ENCODE peak calls at places on chromosome 20, in four cellular contexts. One of them, this sample, is unnamed.

GRCh38 chr20:17971571-17972013 is 2.8 kb downstream of the MGME1 start:
- DNase-seq in fibroblast of the aortic adventitia: peak
- DNase-seq in fibroblast of villous mesenchyme: peak
- DNase-seq in AG10803: peak
- DNase-seq in this sample: no peak

GRCh38 chr20:38158701-38159325 is 6.3 kb downstream of the TGM2 start:
- DNase-seq in fibroblast of the aortic adventitia: no peak
- DNase-seq in fibroblast of villous mesenchyme: peak
- DNase-seq in AG10803: no peak
- DNase-seq in this sample: peak

GRCh38 chr20:41018153-41018552 is 10.5 kb upstream of the TOP1 start:
- DNase-seq in fibroblast of the aortic adventitia: no peak
- DNase-seq in fibroblast of villous mesenchyme: no peak
- DNase-seq in AG10803: no peak
- DNase-seq in this sample: no peak

GRCh38 chr20:40945754-40946451 is 82.7 kb upstream of the TOP1 start:
- DNase-seq in fibroblast of the aortic adventitia: peak
- DNase-seq in fibroblast of villous mesenchyme: peak
- DNase-seq in AG10803: peak
- DNase-seq in this sample: peak

GRCh38 chr20:9119776-9120175 is 50.9 kb downstream of the PLCB4 start:
- DNase-seq in fibroblast of the aortic adventitia: no peak
- DNase-seq in fibroblast of villous mesenchyme: peak
- DNase-seq in AG10803: no peak
- DNase-seq in this sample: peak

GRCh38 chr20:45229264-45230056 is 8.3 kb downstream of the SEMG2 start:
- DNase-seq in fibroblast of the aortic adventitia: no peak
- DNase-seq in fibroblast of villous mesenchyme: peak
- DNase-seq in AG10803: no peak
- DNase-seq in this sample: no peak

GRCh38 chr20:16147916-16148315 is 425.3 kb downstream of the KIF16B start:
- DNase-seq in fibroblast of the aortic adventitia: no peak
- DNase-seq in fibroblast of villous mesenchyme: no peak
- DNase-seq in AG10803: no peak
- DNase-seq in this sample: no peak

GRCh38 chr20:48298851-48299484 is 513.7 kb upstream of the SULF2 start:
- DNase-seq in fibroblast of the aortic adventitia: peak
- DNase-seq in fibroblast of villous mesenchyme: peak
- DNase-seq in AG10803: peak
- DNase-seq in this sample: no peak

GRCh38 chr20:24452498-24453133 is 16.8 kb upstream of the SYNDIG1 start:
- DNase-seq in fibroblast of the aortic adventitia: no peak
- DNase-seq in fibroblast of villous mesenchyme: no peak
- DNase-seq in AG10803: no peak
- DNase-seq in this sample: no peak

GRCh38 chr20:40082436-40082835 is 606.6 kb downstream of the MAFB start:
- DNase-seq in fibroblast of the aortic adventitia: no peak
- DNase-seq in fibroblast of villous mesenchyme: no peak
- DNase-seq in AG10803: no peak
- DNase-seq in this sample: no peak

GRCh38 chr20:24701027-24701426 is 231.6 kb downstream of the SYNDIG1 start:
- DNase-seq in fibroblast of the aortic adventitia: no peak
- DNase-seq in fibroblast of villous mesenchyme: no peak
- DNase-seq in AG10803: no peak
- DNase-seq in this sample: no peak

GRCh38 chr20:34129518-34130162 is 17.6 kb upstream of the EIF2S2 start:
- DNase-seq in fibroblast of the aortic adventitia: peak
- DNase-seq in fibroblast of villous mesenchyme: peak
- DNase-seq in AG10803: peak
- DNase-seq in this sample: peak

GRCh38 chr20:1327827-1328679 is 886 bp downstream of the SDCBP2 start:
- DNase-seq in fibroblast of the aortic adventitia: no peak
- DNase-seq in fibroblast of villous mesenchyme: no peak
- DNase-seq in AG10803: no peak
- DNase-seq in this sample: no peak

GRCh38 chr20:43536817-43537440 is 21.9 kb upstream of the SGK2 start:
- DNase-seq in fibroblast of the aortic adventitia: peak
- DNase-seq in fibroblast of villous mesenchyme: no peak
- DNase-seq in AG10803: peak
- DNase-seq in this sample: no peak

GRCh38 chr20:44494266-44494665 is 18.6 kb downstream of the TTPAL start:
- DNase-seq in fibroblast of the aortic adventitia: peak
- DNase-seq in fibroblast of villous mesenchyme: no peak
- DNase-seq in AG10803: peak
- DNase-seq in this sample: no peak

GRCh38 chr20:39960522-39961420 is 728.3 kb downstream of the MAFB start:
- DNase-seq in fibroblast of the aortic adventitia: no peak
- DNase-seq in fibroblast of villous mesenchyme: no peak
- DNase-seq in AG10803: no peak
- DNase-seq in this sample: peak

GRCh38 chr20:34980543-34981213 is 25.0 kb downstream of the MYH7B start:
- DNase-seq in fibroblast of the aortic adventitia: peak
- DNase-seq in fibroblast of villous mesenchyme: peak
- DNase-seq in AG10803: peak
- DNase-seq in this sample: peak

DNA sequence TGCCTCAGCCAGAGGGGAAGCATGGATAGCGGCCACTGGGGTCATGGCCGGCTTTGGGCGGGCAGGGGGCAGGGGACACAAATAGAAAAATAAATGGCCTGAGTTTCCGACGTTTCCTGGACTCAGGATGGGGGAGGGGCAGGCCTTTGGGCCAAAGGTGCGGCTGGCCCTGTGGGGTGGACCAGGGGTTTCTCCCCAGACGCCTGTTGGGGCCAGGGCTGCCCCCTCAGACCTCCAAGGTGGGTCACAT is 6.4 kb upstream of the TCEA2 start:
- DNase-seq in fibroblast of the aortic adventitia: no peak
- DNase-seq in fibroblast of villous mesenchyme: no peak
- DNase-seq in AG10803: no peak
- DNase-seq in this sample: no peak
- H3K4me3 ChIP-seq in fibroblast of the aortic adventitia: no peak
- H3K4me3 ChIP-seq in fibroblast of villous mesenchyme: no peak
- H3K4me3 ChIP-seq in AG10803: no peak
- H3K4me3 ChIP-seq in this sample: peak

GRCh38 chr20:14406495-14406894 is 69.1 kb upstream of the FLRT3 start:
- DNase-seq in fibroblast of the aortic adventitia: peak
- DNase-seq in fibroblast of villous mesenchyme: peak
- DNase-seq in AG10803: peak
- DNase-seq in this sample: no peak
- H3K4me3 ChIP-seq in fibroblast of the aortic adventitia: no peak
- H3K4me3 ChIP-seq in fibroblast of villous mesenchyme: no peak
- H3K4me3 ChIP-seq in AG10803: no peak
- H3K4me3 ChIP-seq in this sample: no peak

GRCh38 chr20:64047046-64047389 is 2.4 kb downstream of the SOX18 start:
- DNase-seq in fibroblast of the aortic adventitia: no peak
- DNase-seq in fibroblast of villous mesenchyme: no peak
- DNase-seq in AG10803: no peak
- DNase-seq in this sample: no peak
- H3K4me3 ChIP-seq in fibroblast of the aortic adventitia: no peak
- H3K4me3 ChIP-seq in fibroblast of villous mesenchyme: no peak
- H3K4me3 ChIP-seq in AG10803: no peak
- H3K4me3 ChIP-seq in this sample: peak

GRCh38 chr20:57686931-57687652 is 22.7 kb downstream of the PMEPA1 start:
- DNase-seq in fibroblast of the aortic adventitia: no peak
- DNase-seq in fibroblast of villous mesenchyme: no peak
- DNase-seq in AG10803: no peak
- DNase-seq in this sample: no peak
- H3K4me3 ChIP-seq in fibroblast of the aortic adventitia: no peak
- H3K4me3 ChIP-seq in fibroblast of villous mesenchyme: no peak
- H3K4me3 ChIP-seq in AG10803: no peak
- H3K4me3 ChIP-seq in this sample: no peak

GRCh38 chr20:51961964-51962761 is 159.8 kb upstream of the SALL4 start:
- DNase-seq in fibroblast of the aortic adventitia: no peak
- DNase-seq in fibroblast of villous mesenchyme: no peak
- DNase-seq in AG10803: no peak
- DNase-seq in this sample: no peak
- H3K4me3 ChIP-seq in fibroblast of the aortic adventitia: no peak
- H3K4me3 ChIP-seq in fibroblast of villous mesenchyme: peak
- H3K4me3 ChIP-seq in AG10803: no peak
- H3K4me3 ChIP-seq in this sample: no peak

DNA sequence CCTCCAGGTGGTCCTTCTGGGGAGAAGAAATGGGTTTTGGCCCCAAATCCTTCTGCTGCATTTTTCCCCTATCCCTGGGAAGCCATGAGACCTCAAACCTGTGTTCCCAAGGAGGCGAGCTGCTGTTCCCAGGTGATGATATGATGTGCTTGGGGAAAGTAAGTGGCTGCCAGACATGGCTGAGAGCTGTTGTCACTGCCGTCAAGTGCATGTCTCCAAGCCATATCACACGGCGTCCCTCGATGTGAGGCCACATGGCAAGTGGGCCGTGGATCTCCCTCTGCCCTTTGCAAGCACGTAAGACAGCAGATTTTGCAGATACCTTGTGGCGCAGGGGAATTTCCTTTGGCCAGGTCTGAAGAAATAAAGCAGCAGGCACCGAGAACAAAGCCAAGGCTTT is 103.7 kb upstream of the CD93 start:
- DNase-seq in fibroblast of the aortic adventitia: no peak
- DNase-seq in fibroblast of villous mesenchyme: no peak
- DNase-seq in AG10803: no peak
- DNase-seq in this sample: no peak
- H3K4me3 ChIP-seq in fibroblast of the aortic adventitia: no peak
- H3K4me3 ChIP-seq in fibroblast of villous mesenchyme: no peak
- H3K4me3 ChIP-seq in AG10803: no peak
- H3K4me3 ChIP-seq in this sample: no peak

This sample was measured in left ventricle myocardium inferior.